ENCODE peak calls at places on chromosomes 6 and 20, in nine cellular contexts. I, L, V, T, X, A, R, B and U are unnamed samples.

GRCh38 chr6:3749390-3749978 is 2.0 kb downstream of the PXDC1 start:
- DNase-seq in I (peak), L (no peak), V (no peak), T (no peak), X (no peak), A (peak), R (peak), B (no peak), U (no peak)

GRCh38 chr20:46402236-46402886 is 4.1 kb downstream of the ELMO2 start:
- DNase-seq in I (no peak), L (no peak), V (peak), T (no peak), X (no peak), A (no peak), R (no peak), B (peak), U (no peak)

GRCh38 chr6:13302291-13302690 is 26.0 kb downstream of the TBC1D7 start:
- DNase-seq in I (peak), L (no peak), V (no peak), T (no peak), X (no peak), A (no peak), R (no peak), B (no peak), U (no peak)

GRCh38 chr6:38262609-38263008 is 377.1 kb downstream of the BTBD9 start:
- DNase-seq in I (no peak), L (no peak), V (peak), T (peak), X (no peak), A (no peak), R (no peak), B (peak), U (peak)

GRCh38 chr6:125314019-125314581 is 12.3 kb upstream of the HDDC2 start:
- DNase-seq in I (no peak), L (peak), V (peak), T (peak), X (peak), A (peak), R (peak), B (peak), U (peak)

GRCh38 chr20:25042531-25043498 is 15.1 kb downstream of the ACSS1 start:
- DNase-seq in I (no peak), L (no peak), V (no peak), T (no peak), X (peak), A (no peak), R (peak), B (no peak), U (no peak)

GRCh38 chr20:63164681-63165537 is 51.0 kb downstream of the YTHDF1 start:
- DNase-seq in I (no peak), L (no peak), V (no peak), T (no peak), X (no peak), A (no peak), R (no peak), B (no peak), U (no peak)

GRCh38 chr6:37491161-37491829 is 8.4 kb downstream of the CCDC167 start:
- DNase-seq in I (no peak), L (no peak), V (no peak), T (no peak), X (no peak), A (no peak), R (no peak), B (no peak), U (no peak)

GRCh38 chr20:47700327-47700726 is 85.0 kb downstream of the SULF2 start:
- DNase-seq in I (no peak), L (no peak), V (no peak), T (no peak), X (no peak), A (no peak), R (no peak), B (no peak), U (no peak)

GRCh38 chr6:28496099-28496779 is 19.4 kb downstream of the GPX6 start:
- DNase-seq in I (no peak), L (peak), V (no peak), T (peak), X (no peak), A (no peak), R (no peak), B (no peak), U (peak)

GRCh38 chr6:100622907-100623692 is 158.4 kb upstream of the SIM1 start:
- DNase-seq in I (no peak), L (no peak), V (no peak), T (peak), X (no peak), A (no peak), R (no peak), B (peak), U (peak)

GRCh38 chr20:18307301-18307700 is 19.0 kb downstream of the ZNF133 start:
- DNase-seq in I (no peak), L (no peak), V (no peak), T (no peak), X (no peak), A (no peak), R (no peak), B (no peak), U (no peak)

GRCh38 chr6:66210964-66211363 is 503.9 kb upstream of the EYS start:
- DNase-seq in I (no peak), L (no peak), V (no peak), T (peak), X (peak), A (no peak), R (no peak), B (no peak), U (peak)

GRCh38 chr6:11224252-11224965 is 8.1 kb downstream of the NEDD9 start:
- DNase-seq in I (no peak), L (no peak), V (no peak), T (no peak), X (peak), A (no peak), R (peak), B (peak), U (no peak)

GRCh38 chr6:16524380-16524707 is 236.9 kb downstream of the ATXN1 start:
- DNase-seq in I (no peak), L (no peak), V (peak), T (peak), X (no peak), A (no peak), R (no peak), B (peak), U (no peak)

GRCh38 chr6:111552241-111552744 is 53.4 kb downstream of the TRAF3IP2 start:
- DNase-seq in I (peak), L (no peak), V (peak), T (peak), X (no peak), A (peak), R (no peak), B (peak), U (peak)

GRCh38 chr6:7899046-7899888 is 11.3 kb downstream of the TXNDC5 start:
- DNase-seq in I (no peak), L (no peak), V (no peak), T (no peak), X (peak), A (peak), R (no peak), B (no peak), U (no peak)

GRCh38 chr6:146892613-146893401 is 294.0 kb downstream of the ADGB start:
- DNase-seq in I (no peak), L (no peak), V (peak), T (peak), X (no peak), A (no peak), R (no peak), B (peak), U (no peak)

GRCh38 chr6:72739368-72739779 is 117.5 kb downstream of the KCNQ5 start:
- DNase-seq in I (no peak), L (no peak), V (no peak), T (no peak), X (peak), A (no peak), R (no peak), B (no peak), U (no peak)

GRCh38 chr6:145787688-145788087 is 26.9 kb downstream of the FBXO30 start:
- DNase-seq in I (no peak), L (no peak), V (no peak), T (no peak), X (no peak), A (no peak), R (no peak), B (no peak), U (no peak)

GRCh38 chr6:28160233-28160632 is 18.6 kb downstream of the ZKSCAN8 start:
- DNase-seq in I (no peak), L (no peak), V (no peak), T (no peak), X (no peak), A (no peak), R (no peak), B (no peak), U (no peak)

GRCh38 chr6:118896339-118897136 is 2.6 kb downstream of the ASF1A start:
- DNase-seq in I (no peak), L (peak), V (no peak), T (peak), X (peak), A (peak), R (no peak), B (peak), U (peak)

GRCh38 chr6:52595000-52595795 is 18.3 kb upstream of the TRAM2 start:
- DNase-seq in I (no peak), L (no peak), V (no peak), T (peak), X (peak), A (peak), R (no peak), B (peak), U (peak)

GRCh38 chr20:15482525-15482924 is 1090.7 kb downstream of the KIF16B start:
- DNase-seq in I (no peak), L (no peak), V (no peak), T (no peak), X (no peak), A (no peak), R (no peak), B (no peak), U (peak)

GRCh38 chr6:7235712-7236311 is 77.2 kb downstream of the SSR1 start:
- DNase-seq in I (no peak), L (no peak), V (no peak), T (no peak), X (no peak), A (no peak), R (no peak), B (no peak), U (peak)

GRCh38 chr6:26292709-26293108 is 72.3 kb upstream of the BTN3A2 start:
- DNase-seq in I (no peak), L (no peak), V (no peak), T (no peak), X (no peak), A (no peak), R (no peak), B (no peak), U (no peak)

GRCh38 chr6:7042056-7042653 is 65.6 kb upstream of the RREB1 start:
- DNase-seq in I (no peak), L (no peak), V (no peak), T (peak), X (no peak), A (peak), R (no peak), B (no peak), U (no peak)

GRCh38 chr6:113067612-113068262 is 720.6 kb downstream of the RFPL4B start:
- DNase-seq in I (no peak), L (no peak), V (peak), T (peak), X (no peak), A (no peak), R (no peak), B (peak), U (no peak)

GRCh38 chr6:130896249-130896648 is 69.0 kb downstream of the SMLR1 start:
- DNase-seq in I (no peak), L (no peak), V (no peak), T (no peak), X (no peak), A (no peak), R (no peak), B (no peak), U (peak)

GRCh38 chr6:30981942-30982772 is 1.4 kb upstream of the MUC21 start:
- DNase-seq in I (no peak), L (no peak), V (peak), T (peak), X (no peak), A (peak), R (no peak), B (peak), U (peak)

GRCh38 chr6:155524249-155524651 is 68.6 kb upstream of the NOX3 start:
- DNase-seq in I (no peak), L (no peak), V (peak), T (peak), X (no peak), A (no peak), R (no peak), B (peak), U (peak)

GRCh38 chr6:21626756-21627155 is 33.2 kb downstream of the SOX4 start:
- DNase-seq in I (no peak), L (no peak), V (no peak), T (no peak), X (no peak), A (no peak), R (no peak), B (no peak), U (no peak)

GRCh38 chr6:71047401-71047800 is 90.5 kb upstream of the B3GAT2 start:
- DNase-seq in I (no peak), L (no peak), V (no peak), T (no peak), X (no peak), A (no peak), R (no peak), B (no peak), U (no peak)

GRCh38 chr6:12716298-12716853 is at the start of gene PHACTR1:
- DNase-seq in I (no peak), L (no peak), V (no peak), T (no peak), X (no peak), A (no peak), R (no peak), B (no peak), U (no peak)

GRCh38 chr6:2376429-2377355 is 131.3 kb upstream of the GMDS start:
- DNase-seq in I (no peak), L (peak), V (peak), T (no peak), X (no peak), A (peak), R (no peak), B (peak), U (peak)

GRCh38 chr6:131949909-131950766 is 1.0 kb downstream of the CCN2 start:
- DNase-seq in I (peak), L (peak), V (peak), T (peak), X (no peak), A (peak), R (peak), B (peak), U (peak)

GRCh38 chr20:63686492-63687321 is 9.7 kb upstream of the TNFRSF6B start:
- DNase-seq in I (no peak), L (peak), V (no peak), T (peak), X (no peak), A (peak), R (no peak), B (peak), U (peak)

GRCh38 chr6:160102399-160102798 is 19.2 kb upstream of the SLC22A1 start:
- DNase-seq in I (no peak), L (no peak), V (no peak), T (no peak), X (no peak), A (no peak), R (no peak), B (no peak), U (no peak)

GRCh38 chr6:160101262-160102205 is 20.1 kb upstream of the SLC22A1 start:
- DNase-seq in I (no peak), L (no peak), V (no peak), T (peak), X (no peak), A (no peak), R (no peak), B (no peak), U (no peak)

GRCh38 chr6:160103825-160104100 is 17.9 kb upstream of the SLC22A1 start:
- DNase-seq in I (no peak), L (no peak), V (no peak), T (peak), X (no peak), A (no peak), R (no peak), B (no peak), U (no peak)

GRCh38 chr6:160104821-160105517 is 16.6 kb upstream of the SLC22A1 start:
- DNase-seq in I (no peak), L (no peak), V (no peak), T (no peak), X (no peak), A (no peak), R (no peak), B (no peak), U (no peak)

GRCh38 chr6:160102956-160103824 is 18.4 kb upstream of the SLC22A1 start:
- DNase-seq in I (no peak), L (peak), V (no peak), T (peak), X (peak), A (no peak), R (no peak), B (peak), U (peak)
- TF ChIP-seq CTCF in I (peak), L (peak), V (peak), T (peak), X (peak), A (peak), R (no peak), B (peak), U (peak)

DNA sequence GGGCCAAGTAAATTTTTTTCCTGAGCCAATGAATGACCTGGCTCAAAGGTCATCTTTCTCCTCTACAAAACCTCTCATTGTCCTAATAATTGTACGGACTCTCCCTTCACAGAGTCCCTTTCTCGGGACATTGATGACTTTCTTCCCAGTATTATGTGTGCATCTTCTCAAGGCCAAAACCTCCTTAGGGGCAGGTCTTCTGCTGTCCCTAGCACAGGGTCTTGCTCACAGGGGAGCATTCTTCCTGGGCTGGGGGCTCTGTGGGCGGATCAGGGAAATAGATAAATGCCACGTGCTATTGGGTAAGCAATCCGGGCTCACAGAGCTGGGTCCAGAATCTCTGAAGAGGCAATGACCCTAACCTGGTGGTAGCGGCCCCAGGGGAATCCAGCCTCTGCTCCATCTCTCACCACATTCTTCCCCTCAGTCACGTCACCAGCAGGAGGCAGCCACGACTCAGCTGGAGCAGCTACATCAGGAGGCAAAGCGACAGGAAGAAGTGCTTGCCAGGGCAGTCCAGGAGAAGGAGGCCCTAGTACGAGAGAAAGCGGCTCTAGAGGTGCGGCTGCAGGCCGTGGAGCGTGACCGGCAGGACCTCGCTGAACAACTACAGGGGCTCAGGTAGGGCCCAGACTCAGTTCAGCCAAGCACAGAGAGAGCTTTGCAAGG is 23.5 kb downstream of the CEP250 start:
- DNase-seq in I (no peak), L (no peak), V (no peak), T (peak), X (peak), A (no peak), R (peak), B (no peak), U (no peak)
- TF ChIP-seq CTCF in I (no peak), L (peak), V (peak), T (peak), X (no peak), A (no peak), R (no peak), B (no peak), U (no peak)

DNA sequence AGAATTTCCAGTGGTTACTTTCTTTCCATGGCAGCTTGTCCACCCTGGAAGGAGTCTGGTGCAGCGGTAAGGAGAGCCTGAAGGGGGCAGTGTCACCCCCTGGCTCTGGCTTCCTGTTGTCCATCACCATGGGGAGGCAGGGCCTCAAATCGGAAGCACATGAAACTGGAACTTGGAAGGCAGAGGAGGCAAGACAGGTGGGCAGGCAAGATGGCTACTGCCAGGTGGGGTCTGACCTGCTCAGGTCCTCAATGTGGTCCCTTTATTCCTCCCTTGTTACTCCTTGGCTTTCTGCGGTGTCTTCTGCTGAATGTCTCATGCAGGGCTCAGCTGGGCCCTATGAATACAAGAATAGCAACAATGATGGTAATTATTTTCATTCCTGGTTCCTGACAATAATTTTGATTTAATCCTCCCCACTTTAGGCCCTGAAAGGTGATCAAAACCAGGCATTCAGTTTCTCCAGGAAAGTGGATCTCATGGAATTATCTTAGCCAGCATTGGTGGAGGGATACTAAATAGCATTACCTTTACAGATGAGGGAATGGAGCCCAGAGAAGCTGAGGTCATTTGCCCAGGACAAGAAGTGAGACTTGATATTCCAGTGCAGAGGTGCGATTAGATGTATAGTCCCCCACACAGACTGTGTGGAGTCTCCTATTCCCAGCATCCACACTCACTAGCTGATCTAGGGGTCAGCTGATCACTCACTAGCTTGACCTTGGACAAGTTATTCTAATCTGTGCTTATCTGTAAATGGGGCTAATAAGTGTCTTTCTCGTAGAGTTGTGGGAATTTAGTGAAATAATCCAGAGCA is 17.6 kb upstream of the SNAI1 start:
- DNase-seq in I (no peak), L (peak), V (no peak), T (peak), X (peak), A (peak), R (no peak), B (no peak), U (peak)
- TF ChIP-seq CTCF in I (peak), L (peak), V (peak), T (peak), X (peak), A (peak), R (no peak), B (peak), U (peak)

GRCh38 chr6:41022294-41022693 is 16.7 kb downstream of the UNC5CL start:
- DNase-seq in I (no peak), L (no peak), V (no peak), T (peak), X (no peak), A (peak), R (no peak), B (no peak), U (peak)
- TF ChIP-seq CTCF in I (no peak), L (no peak), V (no peak), T (no peak), X (no peak), A (no peak), R (no peak), B (no peak), U (no peak)

GRCh38 chr20:3842332-3842930 is 4.2 kb upstream of the MAVS start:
- DNase-seq in I (no peak), L (no peak), V (no peak), T (no peak), X (no peak), A (no peak), R (no peak), B (no peak), U (no peak)

GRCh38 chr20:3846740-3847418 is at the start of gene MAVS:
- DNase-seq in I (peak), L (peak), V (no peak), T (peak), X (peak), A (peak), R (peak), B (peak), U (peak)

GRCh38 chr20:3846378-3846739 is 275 bp upstream of the MAVS start:
- DNase-seq in I (no peak), L (no peak), V (peak), T (no peak), X (no peak), A (no peak), R (no peak), B (no peak), U (no peak)

GRCh38 chr20:3847419-3847940 is 846 bp downstream of the MAVS start:
- DNase-seq in I (no peak), L (no peak), V (no peak), T (peak), X (no peak), A (no peak), R (no peak), B (no peak), U (no peak)

DNA sequence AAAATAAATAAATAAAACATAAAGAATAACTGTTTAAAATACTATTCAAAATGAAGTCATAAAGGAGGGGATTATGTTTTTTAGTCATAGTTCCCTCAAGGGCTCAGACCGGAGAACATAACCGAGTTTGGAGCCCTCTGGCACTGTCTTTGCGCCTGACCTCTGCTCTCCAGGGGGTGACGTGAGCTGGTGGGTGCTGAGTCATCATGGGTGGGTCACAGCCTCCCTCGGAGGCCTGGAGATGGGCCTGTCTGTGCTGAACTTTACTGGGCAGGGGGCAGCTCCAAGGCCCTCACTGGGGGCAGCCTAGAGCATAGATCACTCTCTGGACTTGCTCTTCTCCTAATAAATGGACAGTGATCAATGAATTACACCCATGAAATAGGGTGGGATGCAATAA is 3.1 kb upstream of the MAVS start:
- DNase-seq in I (no peak), L (peak), V (no peak), T (peak), X (no peak), A (no peak), R (no peak), B (peak), U (peak)
- TF ChIP-seq CTCF in I (no peak), L (no peak), V (no peak), T (no peak), X (no peak), A (no peak), R (no peak), B (no peak), U (no peak)

GRCh38 chr20:2280083-2280482 is 15.7 kb upstream of the TGM3 start:
- DNase-seq in I (no peak), L (no peak), V (no peak), T (no peak), X (no peak), A (no peak), R (no peak), B (no peak), U (no peak)
- TF ChIP-seq CTCF in I (no peak), L (no peak), V (no peak), T (no peak), X (no peak), A (no peak), R (no peak), B (no peak), U (no peak)